ENCODE peak calls at places on chromosomes 12 and 14, in five cellular contexts. Z, J, A, N and T are unnamed samples.

GRCh38 chr14:101915871-101916815 is 48.2 kb upstream of the DYNC1H1 start:
- DNase-seq in Z (no peak), J (no peak), A (no peak), N (no peak), T (no peak)

GRCh38 chr14:49992901-49993335 is 100.0 kb downstream of the ARF6 start:
- DNase-seq in Z (peak), J (no peak), A (peak), N (peak), T (no peak)

GRCh38 chr14:46259536-46259935 is 392.0 kb downstream of the RPL10L start:
- DNase-seq in Z (no peak), J (no peak), A (no peak), N (no peak), T (no peak)

GRCh38 chr14:103528158-103528511 is 861 bp upstream of the TRMT61A start:
- DNase-seq in Z (no peak), J (no peak), A (no peak), N (no peak), T (no peak)

GRCh38 chr12:63958876-63959275 is 114.4 kb downstream of the SRGAP1 start:
- DNase-seq in Z (no peak), J (no peak), A (no peak), N (no peak), T (no peak)

GRCh38 chr12:57744194-57744776 is 554 bp upstream of the TSPAN31 start:
- DNase-seq in Z (peak), J (peak), A (no peak), N (peak), T (peak)

GRCh38 chr12:56979628-56980027 is 22.2 kb upstream of the RDH16 start:
- DNase-seq in Z (no peak), J (no peak), A (no peak), N (no peak), T (no peak)

GRCh38 chr14:63275611-63276010 is 43.1 kb downstream of the GPHB5 start:
- DNase-seq in Z (no peak), J (no peak), A (no peak), N (no peak), T (no peak)

GRCh38 chr12:89882051-89882450 is 173.4 kb upstream of the ATP2B1 start:
- DNase-seq in Z (peak), J (no peak), A (peak), N (peak), T (peak)

GRCh38 chr12:131090254-131091210 is 136.8 kb downstream of the ADGRD1 start:
- DNase-seq in Z (no peak), J (no peak), A (no peak), N (no peak), T (no peak)

GRCh38 chr12:111093428-111094142 is 173.2 kb upstream of the MYL2 start:
- DNase-seq in Z (no peak), J (no peak), A (no peak), N (peak), T (peak)

GRCh38 chr14:93175492-93175891 is 9.2 kb downstream of the MOAP1 start:
- DNase-seq in Z (no peak), J (no peak), A (no peak), N (no peak), T (no peak)

GRCh38 chr14:64971890-64972785 is at the start of gene RAB15:
- DNase-seq in Z (peak), J (no peak), A (no peak), N (peak), T (peak)

GRCh38 chr12:88496429-88497190 is 83.7 kb downstream of the KITLG start:
- DNase-seq in Z (no peak), J (no peak), A (no peak), N (no peak), T (no peak)

GRCh38 chr14:101122855-101123129 is 219.3 kb upstream of the RTL1 start:
- DNase-seq in Z (no peak), J (no peak), A (no peak), N (no peak), T (no peak)

DNA sequence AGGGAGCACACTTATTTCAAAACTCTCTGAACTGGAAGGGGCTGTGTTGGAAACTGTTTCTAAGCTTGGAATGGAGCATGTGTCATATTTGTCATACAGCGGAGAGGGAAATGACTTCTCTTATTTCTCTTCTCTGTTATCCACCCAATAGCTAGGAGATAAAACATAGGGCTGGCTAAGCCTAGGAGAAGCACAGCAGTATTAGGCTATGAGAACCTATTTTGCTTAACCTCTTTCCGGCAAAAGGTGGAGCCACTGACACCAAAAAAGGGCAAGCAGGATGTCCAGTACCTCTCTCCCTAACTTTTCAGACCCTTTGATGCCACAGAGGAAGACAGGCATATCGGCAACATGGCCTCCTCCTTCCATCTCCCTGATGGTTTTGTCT is 148.3 kb downstream of the CRADD start:
- DNase-seq in Z (no peak), J (no peak), A (no peak), N (no peak), T (no peak)
- TF ChIP-seq CTCF in Z (no peak), J (no peak), A (no peak), N (no peak), T (no peak)

GRCh38 chr12:79920421-79921238 is 14.3 kb downstream of the PPP1R12A start:
- DNase-seq in Z (no peak), J (no peak), A (no peak), N (no peak), T (no peak)
- TF ChIP-seq CTCF in Z (no peak), J (no peak), A (no peak), N (no peak), T (no peak)

GRCh38 chr14:28059254-28059653 is 707.3 kb upstream of the FOXG1 start:
- DNase-seq in Z (no peak), J (no peak), A (no peak), N (no peak), T (no peak)
- TF ChIP-seq CTCF in Z (no peak), J (no peak), A (no peak), N (no peak), T (no peak)

GRCh38 chr14:99779751-99780150 is 13.5 kb upstream of the EML1 start:
- DNase-seq in Z (peak), J (no peak), A (peak), N (no peak), T (no peak)
- TF ChIP-seq CTCF in Z (no peak), J (no peak), A (no peak), N (no peak), T (no peak)

DNA sequence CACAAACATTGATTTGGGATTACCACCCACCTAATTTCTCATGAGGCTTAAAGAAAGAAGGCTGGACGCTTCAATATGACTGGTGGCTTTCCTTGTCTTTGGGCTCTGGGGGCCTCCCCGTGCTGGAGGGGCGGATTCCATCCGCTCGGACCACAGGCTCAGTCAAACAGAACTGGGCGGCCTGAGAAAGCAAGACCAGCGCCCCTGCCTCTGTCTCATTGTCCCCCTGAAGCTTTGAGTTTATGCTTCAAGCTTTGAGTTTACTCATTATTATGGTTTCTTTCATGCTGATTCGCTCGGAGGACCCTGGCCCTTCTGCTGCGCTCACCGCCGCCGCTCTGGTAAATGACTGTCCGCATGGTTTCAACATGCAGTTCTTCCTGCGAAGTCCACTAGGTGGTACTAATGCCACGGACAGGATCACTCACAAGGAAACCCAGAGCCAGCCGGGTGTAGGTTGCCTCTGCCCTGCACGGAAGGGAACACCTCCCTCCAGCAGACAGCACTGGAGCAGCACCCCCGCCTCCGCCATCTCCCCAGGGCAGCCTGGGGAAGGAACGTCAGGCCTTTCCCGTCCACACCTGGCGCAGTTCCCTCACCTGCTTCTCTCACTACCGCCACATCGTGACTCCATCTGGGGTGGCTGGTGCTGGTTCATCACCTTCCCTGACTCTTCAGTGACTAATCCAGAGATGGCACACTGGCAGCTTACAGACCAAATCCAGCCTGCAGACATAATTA is 13.2 kb upstream of the TIGAR start:
- DNase-seq in Z (peak), J (no peak), A (peak), N (peak), T (peak)
- TF ChIP-seq CTCF in Z (peak), J (peak), A (peak), N (no peak), T (no peak)

DNA sequence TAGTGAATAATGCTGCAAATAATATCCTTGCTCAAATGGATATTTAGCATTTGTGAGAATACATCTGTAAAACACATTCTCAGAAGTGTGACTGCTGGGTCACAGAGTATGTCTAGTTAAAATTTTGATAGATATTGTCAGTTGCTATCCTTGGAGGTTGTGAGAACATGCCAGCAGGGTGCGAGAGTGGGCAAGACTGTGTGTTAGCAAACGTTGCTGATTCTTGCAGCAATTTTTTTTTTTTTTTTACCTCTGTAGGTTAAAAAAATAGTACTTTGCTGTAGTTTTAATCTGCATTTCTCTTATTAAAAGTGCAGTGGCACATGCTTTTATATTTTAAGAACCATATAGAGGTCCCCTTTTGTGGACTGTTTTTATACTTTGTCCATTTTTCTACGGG is 4.5 kb upstream of the NYNRIN start:
- DNase-seq in Z (no peak), J (no peak), A (no peak), N (no peak), T (no peak)
- TF ChIP-seq CTCF in Z (no peak), J (no peak), A (no peak), N (no peak), T (no peak)

DNA sequence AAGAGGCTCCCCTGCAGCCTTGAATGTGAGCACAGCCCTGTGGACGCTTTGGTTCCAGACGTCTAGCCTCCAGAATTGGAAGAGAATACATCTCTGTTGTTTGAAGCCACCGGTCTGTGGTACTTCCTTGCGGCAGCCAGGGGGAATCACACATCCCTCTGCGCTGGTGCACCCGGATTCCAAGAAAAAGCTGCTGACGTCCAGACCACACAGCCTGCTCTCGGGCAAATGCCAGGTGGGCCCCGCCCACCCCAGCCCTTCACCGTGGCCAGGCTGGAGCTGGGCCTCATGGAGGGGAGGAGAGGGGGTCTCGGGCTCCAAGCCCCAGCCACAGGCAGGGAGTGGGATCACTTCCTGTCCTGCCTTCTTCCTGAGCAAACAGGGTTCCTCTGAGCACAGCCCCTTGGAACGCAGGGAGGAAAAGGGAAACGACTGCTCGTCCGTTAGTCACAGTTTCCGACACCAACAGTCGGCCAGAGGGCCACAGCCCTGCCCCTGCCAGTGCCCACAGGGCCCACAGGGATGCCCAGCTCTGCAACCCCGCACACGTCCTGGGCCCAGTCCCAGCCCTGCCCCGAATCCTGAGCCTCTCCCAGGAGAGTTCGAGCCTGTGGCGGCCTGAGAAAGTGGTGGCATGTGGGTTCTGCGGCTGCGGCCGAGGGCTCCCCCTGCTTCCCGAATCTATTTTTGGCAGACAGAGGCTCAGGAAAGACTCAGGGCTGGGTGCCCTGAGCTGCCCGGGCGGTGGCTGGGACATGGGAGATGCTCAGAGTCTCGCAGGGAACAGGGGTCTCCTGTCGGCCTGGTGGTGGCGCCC is 85.3 kb downstream of the RFLNA start:
- DNase-seq in Z (peak), J (no peak), A (peak), N (no peak), T (no peak)
- TF ChIP-seq CTCF in Z (peak), J (peak), A (peak), N (no peak), T (no peak)

GRCh38 chr12:125330645-125331341 is 265.6 kb downstream of the AACS start:
- DNase-seq in Z (peak), J (no peak), A (peak), N (peak), T (no peak)

GRCh38 chr12:125329239-125330238 is 264.3 kb downstream of the AACS start:
- DNase-seq in Z (no peak), J (no peak), A (no peak), N (no peak), T (no peak)

GRCh38 chr12:125336246-125336645 is 271.0 kb downstream of the AACS start:
- DNase-seq in Z (no peak), J (no peak), A (no peak), N (no peak), T (no peak)

GRCh38 chr12:125331342-125332052 is 266.3 kb downstream of the AACS start:
- DNase-seq in Z (no peak), J (no peak), A (peak), N (peak), T (no peak)

GRCh38 chr12:125332900-125333299 is 267.7 kb downstream of the AACS start:
- DNase-seq in Z (no peak), J (no peak), A (no peak), N (no peak), T (no peak)
- TF ChIP-seq CTCF in Z (no peak), J (no peak), A (peak), N (no peak), T (no peak)

DNA sequence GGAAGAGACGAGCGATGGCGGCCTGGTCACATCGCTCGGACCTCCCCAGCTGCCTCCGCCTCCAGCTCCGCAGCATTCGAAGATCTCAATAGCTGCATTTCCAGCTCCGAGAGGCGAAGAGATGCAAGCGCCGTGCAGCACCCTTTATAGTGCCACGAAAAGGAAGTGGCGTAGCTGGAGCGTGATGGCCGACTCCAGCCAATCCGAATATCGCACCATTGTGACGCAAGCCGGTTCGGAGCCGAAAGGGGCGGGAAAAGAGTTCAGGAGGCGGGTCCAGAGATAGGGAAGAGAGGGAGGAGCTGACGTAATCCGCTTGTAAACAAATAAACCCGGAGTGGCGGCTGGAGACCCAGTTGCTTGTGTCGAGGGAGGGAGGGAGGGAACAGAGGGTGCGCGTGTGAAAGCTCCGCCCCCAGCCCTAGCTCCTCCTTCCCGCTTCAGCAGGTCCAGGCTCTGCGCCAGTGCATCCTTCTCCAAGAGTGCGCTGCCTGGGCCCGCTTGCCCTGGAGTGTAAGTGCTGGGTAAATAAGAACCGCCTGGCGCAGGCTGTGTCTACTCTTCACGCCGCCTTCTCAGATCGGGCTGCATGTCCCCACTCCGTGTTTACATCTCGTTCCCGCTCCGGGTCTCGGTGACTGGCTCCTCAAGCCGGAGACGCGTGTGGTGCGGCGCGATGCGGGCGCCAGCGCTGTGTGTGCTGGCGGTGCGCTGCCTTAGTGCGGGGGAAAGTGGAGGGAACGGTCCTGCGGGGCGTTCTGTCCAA is at the start of gene BTG1:
- DNase-seq in Z (peak), J (peak), A (peak), N (peak), T (peak)
- TF ChIP-seq CTCF in Z (no peak), J (no peak), A (no peak), N (no peak), T (no peak)